ENCODE peak calls at places on chromosomes 6 and 20, in five cellular contexts. I, K, R, T and S are unnamed samples.

GRCh38 chr20:16257813-16258430 is 315.3 kb downstream of the KIF16B start:
- DNase-seq in I (no peak), K (no peak), R (no peak), T (no peak), S (no peak)

GRCh38 chr20:58478141-58478805 is 36.9 kb downstream of the APCDD1L start:
- DNase-seq in I (peak; percentile 72), K (peak; percentile 16), R (no peak), T (no peak), S (no peak)

GRCh38 chr20:61890210-61890609 is 175.5 kb downstream of the TAF4 start:
- DNase-seq in I (no peak), K (no peak), R (no peak), T (no peak), S (no peak)

GRCh38 chr6:28618889-28619555 is 93.3 kb downstream of the GPX5 start:
- DNase-seq in I (no peak), K (no peak), R (no peak), T (no peak), S (no peak)

GRCh38 chr6:83169511-83169910 is 23.6 kb downstream of the PGM3 start:
- DNase-seq in I (no peak), K (peak; percentile 29), R (no peak), T (no peak), S (no peak)

GRCh38 chr20:63939061-63939935 is 16.9 kb downstream of the UCKL1 start:
- DNase-seq in I (no peak), K (no peak), R (no peak), T (no peak), S (no peak)

GRCh38 chr20:17617212-17617867 is 47.5 kb downstream of the DSTN start:
- DNase-seq in I (no peak), K (no peak), R (no peak), T (peak; percentile 48), S (peak; percentile 58)

GRCh38 chr6:12749531-12750379 is 33.2 kb downstream of the PHACTR1 start:
- DNase-seq in I (no peak), K (peak; percentile 10), R (no peak), T (no peak), S (no peak)

GRCh38 chr20:14817121-14817520 is 479.7 kb upstream of the FLRT3 start:
- DNase-seq in I (no peak), K (no peak), R (no peak), T (no peak), S (no peak)

GRCh38 chr6:145006914-145007313 is 721.8 kb downstream of the UTRN start:
- DNase-seq in I (no peak), K (no peak), R (no peak), T (no peak), S (no peak)

GRCh38 chr6:56475736-56476457 is 166.8 kb downstream of the DST start:
- DNase-seq in I (no peak), K (peak; percentile 68), R (peak; percentile 71), T (no peak), S (peak; percentile 50)

GRCh38 chr20:53874104-53874503 is 196.3 kb downstream of the BCAS1 start:
- DNase-seq in I (no peak), K (no peak), R (no peak), T (no peak), S (no peak)

GRCh38 chr20:49831022-49831769 is 18.6 kb downstream of the SLC9A8 start:
- DNase-seq in I (no peak), K (peak; percentile 29), R (no peak), T (no peak), S (no peak)

GRCh38 chr6:136208783-136209182 is 41.3 kb downstream of the MTFR2 start:
- DNase-seq in I (no peak), K (no peak), R (no peak), T (no peak), S (no peak)

GRCh38 chr20:17871181-17871580 is 97.4 kb downstream of the SNX5 start:
- DNase-seq in I (no peak), K (peak; percentile 51), R (peak; percentile 48), T (no peak), S (no peak)

GRCh38 chr6:26408828-26409730 is 7.0 kb downstream of the BTN3A1 start:
- DNase-seq in I (no peak), K (no peak), R (no peak), T (no peak), S (no peak)

GRCh38 chr6:35177139-35177538 is 36.0 kb upstream of the TCP11 start:
- DNase-seq in I (no peak), K (no peak), R (no peak), T (peak; percentile 16), S (no peak)

GRCh38 chr20:64165866-64166600 is 1.8 kb downstream of the MYT1 start:
- DNase-seq in I (no peak), K (no peak), R (no peak), T (no peak), S (no peak)

GRCh38 chr6:157873735-157874344 is 50.8 kb downstream of the SNX9 start:
- DNase-seq in I (peak; percentile 56), K (peak; percentile 54), R (peak; percentile 64), T (peak; percentile 78), S (peak; percentile 78)

GRCh38 chr6:107576852-107577251 is 86.9 kb downstream of the SOBP start:
- DNase-seq in I (peak; percentile 71), K (peak; percentile 84), R (peak; percentile 81), T (no peak), S (no peak)

GRCh38 chr6:45253457-45253856 is 74.7 kb upstream of the RUNX2 start:
- DNase-seq in I (no peak), K (no peak), R (no peak), T (no peak), S (no peak)

GRCh38 chr20:11011653-11012052 is 337.9 kb upstream of the JAG1 start:
- DNase-seq in I (no peak), K (no peak), R (no peak), T (no peak), S (no peak)

GRCh38 chr6:134551245-134551960 is 233.5 kb upstream of the SGK1 start:
- DNase-seq in I (peak; percentile 64), K (peak; percentile 92), R (peak; percentile 90), T (no peak), S (no peak)

GRCh38 chr6:112109267-112109666 is 21.9 kb downstream of the FAM229B start:
- DNase-seq in I (no peak), K (no peak), R (no peak), T (no peak), S (no peak)

GRCh38 chr20:57627972-57628650 is 7.9 kb upstream of the ZBP1 start:
- DNase-seq in I (no peak), K (peak; percentile 16), R (peak; percentile 41), T (peak; percentile 79), S (peak; percentile 38)

GRCh38 chr6:52389626-52390360 is 27.8 kb downstream of the PAQR8 start:
- DNase-seq in I (peak; percentile 72), K (peak; percentile 72), R (peak; percentile 50), T (peak; percentile 24), S (peak; percentile 61)

GRCh38 chr20:23358923-23359572 is 2.9 kb upstream of the GZF1 start:
- DNase-seq in I (no peak), K (no peak), R (no peak), T (no peak), S (peak; percentile 39)

GRCh38 chr6:14545496-14545895 is 427.9 kb downstream of the CD83 start:
- DNase-seq in I (no peak), K (no peak), R (no peak), T (no peak), S (no peak)

GRCh38 chr6:39375405-39375804 is 52.9 kb upstream of the KCNK16 start:
- DNase-seq in I (no peak), K (no peak), R (no peak), T (no peak), S (no peak)

GRCh38 chr6:109303647-109304283 is 78.5 kb downstream of the CD164 start:
- DNase-seq in I (peak; percentile 2), K (no peak), R (no peak), T (no peak), S (no peak)

GRCh38 chr6:12265795-12266194 is 24.4 kb upstream of the EDN1 start:
- DNase-seq in I (peak; percentile 80), K (peak; percentile 81), R (peak; percentile 71), T (no peak), S (no peak)

GRCh38 chr20:58650181-58650775 is 805 bp upstream of the STX16 start:
- DNase-seq in I (no peak), K (peak; percentile 24), R (no peak), T (no peak), S (peak; percentile 35)

GRCh38 chr6:11214438-11214837 is 18.0 kb downstream of the NEDD9 start:
- DNase-seq in I (no peak), K (no peak), R (no peak), T (no peak), S (no peak)
- H4K20me1 ChIP-seq in I (no peaks in the 10 kb centered on the region), K (no peaks in the 10 kb centered on the region), R (peaks cover 21% of the 10 kb centered on the region), T (no peaks in the 10 kb centered on the region), S (peaks cover 4% of the 10 kb centered on the region)

GRCh38 chr6:299050-299980 is 7.0 kb downstream of the DUSP22 start:
- DNase-seq in I (no peak), K (no peak), R (peak; percentile 40), T (no peak), S (no peak)
- H4K20me1 ChIP-seq in I (no peaks in the 10 kb centered on the region), K (no peaks in the 10 kb centered on the region), R (no peaks in the 10 kb centered on the region), T (no peaks in the 10 kb centered on the region), S (no peaks in the 10 kb centered on the region)

GRCh38 chr20:44517454-44517853 is 4.4 kb downstream of the SERINC3 start:
- DNase-seq in I (no peak), K (no peak), R (no peak), T (no peak), S (no peak)

GRCh38 chr20:44521484-44522481 is at the start of gene SERINC3:
- DNase-seq in I (peak; percentile 96), K (peak; percentile 95), R (peak; percentile 96), T (peak; percentile 94), S (peak; percentile 98)

GRCh38 chr20:44513871-44514270 is 8.0 kb downstream of the SERINC3 start:
- DNase-seq in I (no peak), K (no peak), R (no peak), T (no peak), S (no peak)

GRCh38 chr20:44516491-44516890 is 5.4 kb downstream of the SERINC3 start:
- DNase-seq in I (no peak), K (no peak), R (no peak), T (no peak), S (no peak)
- H4K20me1 ChIP-seq in I (peaks cover 3% of the 10 kb centered on the region), K (peaks cover 2% of the 10 kb centered on the region), R (peaks cover 77% of the 10 kb centered on the region), T (peaks cover 4% of the 10 kb centered on the region), S (peaks cover 81% of the 10 kb centered on the region)

DNA sequence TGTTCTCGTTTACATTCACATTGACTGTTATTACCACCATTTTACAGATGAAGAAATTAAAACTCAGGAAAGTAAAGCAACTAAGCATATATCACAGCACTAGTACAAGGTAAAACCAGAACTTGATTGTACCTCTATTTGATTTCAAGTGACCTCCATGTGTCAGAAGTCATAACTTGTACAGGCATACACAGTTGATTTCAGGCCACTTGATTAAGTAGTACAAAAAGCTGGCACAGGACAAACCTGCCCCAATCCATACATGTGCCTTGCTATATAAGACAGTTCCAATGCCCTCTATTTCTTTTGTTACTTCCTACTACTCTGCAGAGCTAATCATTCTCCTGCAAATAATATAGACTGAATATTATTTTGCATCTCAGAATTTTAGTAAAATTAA is 58.8 kb upstream of the VGLL2 start:
- DNase-seq in I (no peak), K (no peak), R (no peak), T (no peak), S (no peak)
- H4K20me1 ChIP-seq in I (no peaks in the 10 kb centered on the region), K (no peaks in the 10 kb centered on the region), R (no peaks in the 10 kb centered on the region), T (no peaks in the 10 kb centered on the region), S (no peaks in the 10 kb centered on the region)

GRCh38 chr6:21597243-21597682 is 3.7 kb downstream of the SOX4 start:
- DNase-seq in I (peak; percentile 48), K (no peak), R (no peak), T (no peak), S (no peak)
- H4K20me1 ChIP-seq in I (no peaks in the 10 kb centered on the region), K (no peaks in the 10 kb centered on the region), R (peaks cover 32% of the 10 kb centered on the region), T (peaks cover 16% of the 10 kb centered on the region), S (peaks cover 31% of the 10 kb centered on the region)